ENCODE peak calls at places on chromosome 1, in eight cellular contexts. One of them, this sample, is unnamed.

GRCh38 chr1:228867951-228868730 is 132.9 kb downstream of the RHOU start:
- DNase-seq in A673: no peak
- DNase-seq in PC-9: no peak
- DNase-seq in PC-3: no peak
- DNase-seq in fibroblast of lung: no peak
- DNase-seq in GM23248: no peak
- DNase-seq in H1: peak; percentile 33
- DNase-seq in mammary epithelial cell: no peak
- DNase-seq in this sample: no peak

GRCh38 chr1:2523891-2524609 is 2.3 kb downstream of the PANK4 start:
- DNase-seq in A673: no peak
- DNase-seq in PC-9: no peak
- DNase-seq in PC-3: no peak
- DNase-seq in fibroblast of lung: no peak
- DNase-seq in GM23248: no peak
- DNase-seq in H1: no peak
- DNase-seq in mammary epithelial cell: no peak
- DNase-seq in this sample: no peak

GRCh38 chr1:167344112-167344511 is 123.4 kb downstream of the POU2F1 start:
- DNase-seq in A673: no peak
- DNase-seq in PC-9: no peak
- DNase-seq in PC-3: no peak
- DNase-seq in fibroblast of lung: peak; percentile 92
- DNase-seq in GM23248: peak; percentile 23
- DNase-seq in H1: no peak
- DNase-seq in mammary epithelial cell: no peak
- DNase-seq in this sample: no peak

GRCh38 chr1:177385760-177386698 is 215.3 kb downstream of the BRINP2 start:
- DNase-seq in A673: peak; percentile 75
- DNase-seq in PC-9: no peak
- DNase-seq in PC-3: peak; percentile 70
- DNase-seq in fibroblast of lung: peak; percentile 15
- DNase-seq in GM23248: peak; percentile 60
- DNase-seq in H1: no peak
- DNase-seq in mammary epithelial cell: peak; percentile 65
- DNase-seq in this sample: peak; percentile 9

GRCh38 chr1:21909787-21910503 is 27.2 kb downstream of the HSPG2 start:
- DNase-seq in A673: no peak
- DNase-seq in PC-9: no peak
- DNase-seq in PC-3: no peak
- DNase-seq in fibroblast of lung: peak; percentile 86
- DNase-seq in GM23248: peak; percentile 81
- DNase-seq in H1: no peak
- DNase-seq in mammary epithelial cell: no peak
- DNase-seq in this sample: peak; percentile 81

GRCh38 chr1:228941673-228942072 is 206.4 kb downstream of the RHOU start:
- DNase-seq in A673: no peak
- DNase-seq in PC-9: no peak
- DNase-seq in PC-3: no peak
- DNase-seq in fibroblast of lung: no peak
- DNase-seq in GM23248: no peak
- DNase-seq in H1: no peak
- DNase-seq in mammary epithelial cell: no peak
- DNase-seq in this sample: no peak

GRCh38 chr1:216805233-216805632 is 82.0 kb upstream of the ESRRG start:
- DNase-seq in A673: no peak
- DNase-seq in PC-9: no peak
- DNase-seq in PC-3: no peak
- DNase-seq in fibroblast of lung: no peak
- DNase-seq in GM23248: no peak
- DNase-seq in H1: no peak
- DNase-seq in mammary epithelial cell: peak; percentile 20
- DNase-seq in this sample: no peak

GRCh38 chr1:165073402-165074007 is 283.0 kb downstream of the LMX1A start:
- DNase-seq in A673: peak; percentile 75
- DNase-seq in PC-9: peak; percentile 12
- DNase-seq in PC-3: peak; percentile 79
- DNase-seq in fibroblast of lung: peak; percentile 41
- DNase-seq in GM23248: peak; percentile 74
- DNase-seq in H1: no peak
- DNase-seq in mammary epithelial cell: peak; percentile 35
- DNase-seq in this sample: peak; percentile 75

DNA sequence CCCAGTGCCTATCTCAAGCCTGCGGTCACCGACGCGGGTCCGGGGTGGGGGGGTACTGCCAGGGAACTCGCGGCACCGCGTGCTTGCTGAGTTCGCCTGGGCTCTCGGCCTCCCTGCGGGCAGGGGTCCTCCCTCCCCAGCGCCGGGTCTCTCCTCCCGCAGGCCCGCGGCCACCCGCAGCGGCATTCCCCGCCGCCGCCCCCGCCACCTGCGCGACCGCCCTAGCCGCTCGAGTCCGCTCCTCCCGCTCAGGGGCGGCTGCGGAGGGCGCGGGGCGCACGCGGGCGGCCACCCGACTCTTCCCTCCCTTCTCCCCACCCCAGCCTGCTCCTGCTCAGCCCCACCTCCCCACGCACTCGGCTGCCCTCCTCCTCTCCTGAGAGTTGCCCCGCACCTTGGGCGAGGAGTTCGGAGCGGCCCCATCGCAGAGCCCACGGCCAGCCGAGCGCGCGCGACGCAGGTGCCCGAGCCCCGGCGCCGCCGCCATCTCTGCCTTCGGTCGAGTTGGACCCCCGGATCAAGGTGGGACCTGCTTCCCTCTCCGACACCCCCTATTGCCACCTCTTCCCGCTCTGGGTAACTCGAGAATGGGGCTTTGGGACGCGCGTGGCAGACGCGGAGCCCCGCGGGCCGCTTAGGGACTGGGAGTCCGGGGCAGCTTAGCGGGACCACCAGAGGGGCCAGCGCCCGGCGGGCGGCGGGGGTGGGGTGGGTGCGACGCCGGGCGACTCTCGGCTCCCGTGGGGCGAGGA is 105.0 kb downstream of the LEPR start:
- DNase-seq in A673: no peak
- DNase-seq in PC-9: no peak
- DNase-seq in PC-3: no peak
- DNase-seq in fibroblast of lung: no peak
- DNase-seq in GM23248: peak; percentile 40
- DNase-seq in H1: peak; percentile 59
- DNase-seq in mammary epithelial cell: no peak
- DNase-seq in this sample: peak; percentile 61
- TF ChIP-seq EZH2 in A673: peak; percentile 94
- TF ChIP-seq EZH2 in PC-9: no peak
- TF ChIP-seq EZH2 in PC-3: peak; percentile 36
- TF ChIP-seq EZH2 in fibroblast of lung: peak; percentile 94
- TF ChIP-seq EZH2 in GM23248: no peak
- TF ChIP-seq EZH2 in H1: peak; percentile 74
- TF ChIP-seq EZH2 in mammary epithelial cell: peak; percentile 75
- TF ChIP-seq EZH2 in this sample: peak; percentile 72

DNA sequence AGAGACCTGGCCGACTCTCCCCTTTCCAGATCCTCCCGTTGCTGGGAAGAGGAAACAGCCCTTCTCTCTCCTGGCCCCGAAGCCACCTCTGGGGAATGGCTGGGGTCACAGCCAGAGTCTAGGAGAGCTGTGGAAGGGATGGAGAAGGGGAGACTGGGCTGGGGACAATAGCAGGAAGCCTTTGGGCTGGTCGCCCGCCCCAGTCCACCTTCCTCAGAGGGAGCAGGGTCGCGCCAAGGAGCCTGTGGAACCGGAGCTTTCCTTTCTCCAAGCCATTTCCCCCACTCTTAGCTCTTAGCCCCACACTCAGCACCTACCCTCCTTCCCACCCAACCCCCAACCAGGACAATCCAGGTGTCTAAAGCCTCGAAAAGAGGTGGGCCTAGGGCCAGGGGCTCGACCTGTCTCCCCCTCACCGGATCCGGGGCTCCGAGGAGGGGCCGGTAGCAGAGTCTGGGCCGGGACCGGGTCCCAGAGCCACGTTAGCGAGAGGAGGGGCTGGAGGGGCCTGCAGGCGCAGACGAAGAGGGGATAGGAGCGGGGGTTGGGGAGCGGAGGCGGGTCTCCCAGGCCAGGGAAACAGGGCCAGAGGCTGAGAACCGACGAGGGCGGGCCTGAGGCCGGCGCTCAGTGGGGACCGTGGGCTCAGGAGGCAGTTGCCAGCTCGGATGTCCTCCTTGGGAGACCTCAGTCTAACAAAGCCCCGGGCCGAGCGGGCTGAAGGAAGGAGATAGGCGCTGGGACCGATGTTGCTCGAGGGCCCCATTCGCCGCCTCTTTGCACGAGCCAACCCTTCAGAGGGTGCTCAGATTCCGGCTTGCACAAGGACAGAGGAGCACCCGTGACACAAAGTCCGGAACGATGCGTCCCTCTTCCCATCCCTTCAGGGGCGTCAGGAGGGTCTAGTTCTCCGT is 1.0 kb downstream of the SEMA6C start:
- DNase-seq in A673: no peak
- DNase-seq in PC-9: no peak
- DNase-seq in PC-3: no peak
- DNase-seq in fibroblast of lung: peak; percentile 4
- DNase-seq in GM23248: peak; percentile 64
- DNase-seq in H1: peak; percentile 77
- DNase-seq in mammary epithelial cell: no peak
- DNase-seq in this sample: peak; percentile 58
- TF ChIP-seq EZH2 in A673: no peak
- TF ChIP-seq EZH2 in PC-9: no peak
- TF ChIP-seq EZH2 in PC-3: no peak
- TF ChIP-seq EZH2 in fibroblast of lung: peak; percentile 42
- TF ChIP-seq EZH2 in GM23248: no peak
- TF ChIP-seq EZH2 in H1: no peak
- TF ChIP-seq EZH2 in mammary epithelial cell: no peak
- TF ChIP-seq EZH2 in this sample: no peak

GRCh38 chr1:41468082-41468762 is 16.3 kb downstream of the EDN2 start:
- DNase-seq in A673: no peak
- DNase-seq in PC-9: peak; percentile 73
- DNase-seq in PC-3: no peak
- DNase-seq in fibroblast of lung: no peak
- DNase-seq in GM23248: no peak
- DNase-seq in H1: no peak
- DNase-seq in mammary epithelial cell: no peak
- DNase-seq in this sample: no peak

GRCh38 chr1:41469706-41470105 is 14.8 kb downstream of the EDN2 start:
- DNase-seq in A673: no peak
- DNase-seq in PC-9: peak; percentile 58
- DNase-seq in PC-3: no peak
- DNase-seq in fibroblast of lung: no peak
- DNase-seq in GM23248: no peak
- DNase-seq in H1: no peak
- DNase-seq in mammary epithelial cell: no peak
- DNase-seq in this sample: no peak

GRCh38 chr1:41473738-41474362 is 10.6 kb downstream of the EDN2 start:
- DNase-seq in A673: no peak
- DNase-seq in PC-9: no peak
- DNase-seq in PC-3: no peak
- DNase-seq in fibroblast of lung: no peak
- DNase-seq in GM23248: no peak
- DNase-seq in H1: no peak
- DNase-seq in mammary epithelial cell: peak; percentile 46
- DNase-seq in this sample: no peak

GRCh38 chr1:41474490-41475271 is 9.8 kb downstream of the EDN2 start:
- DNase-seq in A673: peak; percentile 53
- DNase-seq in PC-9: peak; percentile 54
- DNase-seq in PC-3: no peak
- DNase-seq in fibroblast of lung: peak; percentile 47
- DNase-seq in GM23248: peak; percentile 16
- DNase-seq in H1: no peak
- DNase-seq in mammary epithelial cell: no peak
- DNase-seq in this sample: peak; percentile 72

GRCh38 chr1:41471658-41472057 is 12.8 kb downstream of the EDN2 start:
- DNase-seq in A673: no peak
- DNase-seq in PC-9: no peak
- DNase-seq in PC-3: no peak
- DNase-seq in fibroblast of lung: no peak
- DNase-seq in GM23248: no peak
- DNase-seq in H1: no peak
- DNase-seq in mammary epithelial cell: no peak
- DNase-seq in this sample: no peak
- TF ChIP-seq EZH2 in A673: no peak
- TF ChIP-seq EZH2 in PC-9: no peak
- TF ChIP-seq EZH2 in PC-3: no peak
- TF ChIP-seq EZH2 in fibroblast of lung: no peak
- TF ChIP-seq EZH2 in GM23248: no peak
- TF ChIP-seq EZH2 in H1: no peak
- TF ChIP-seq EZH2 in mammary epithelial cell: no peak
- TF ChIP-seq EZH2 in this sample: no peak

DNA sequence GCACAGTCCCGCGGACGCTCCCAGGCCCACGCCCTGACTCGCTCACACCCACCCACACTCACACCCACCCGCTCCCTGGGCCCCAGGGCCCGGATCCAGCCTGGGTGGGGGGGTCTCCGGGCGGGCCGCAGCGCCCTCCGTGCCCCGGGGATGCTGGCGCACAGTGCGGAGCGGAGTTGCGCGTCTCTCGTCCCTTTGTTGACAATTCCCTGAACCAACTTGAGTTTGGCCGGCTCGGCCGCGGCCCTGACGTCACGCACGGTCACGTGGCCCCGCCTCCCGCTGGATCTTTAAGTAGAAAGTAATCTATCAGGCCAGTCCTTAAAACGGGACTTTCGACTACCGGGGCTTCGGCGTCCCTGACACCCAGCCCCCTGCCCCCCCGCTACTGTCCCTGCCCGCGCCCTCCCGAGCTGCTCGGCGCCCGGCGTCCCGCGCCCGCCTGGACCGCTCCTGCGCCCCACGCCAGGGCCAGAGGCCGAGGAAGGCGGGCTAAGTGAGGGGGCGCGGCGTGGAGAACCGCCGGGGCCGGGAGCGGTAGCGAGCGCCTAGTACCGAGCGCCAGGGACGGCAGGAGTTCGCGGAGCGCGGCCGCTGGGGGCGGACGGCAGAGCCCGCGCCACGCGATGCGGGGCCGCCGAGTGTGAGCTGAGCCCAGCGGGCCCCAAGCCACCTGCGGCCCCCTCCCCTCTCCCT is at the start of gene FOXD3:
- DNase-seq in A673: peak; percentile 87
- DNase-seq in PC-9: peak; percentile 7
- DNase-seq in PC-3: peak; percentile 65
- DNase-seq in fibroblast of lung: no peak
- DNase-seq in GM23248: peak; percentile 71
- DNase-seq in H1: peak; percentile 95
- DNase-seq in mammary epithelial cell: peak; percentile 25
- DNase-seq in this sample: peak; percentile 85
- TF ChIP-seq EZH2 in A673: no peak
- TF ChIP-seq EZH2 in PC-9: no peak
- TF ChIP-seq EZH2 in PC-3: no peak
- TF ChIP-seq EZH2 in fibroblast of lung: no peak
- TF ChIP-seq EZH2 in GM23248: no peak
- TF ChIP-seq EZH2 in H1: no peak
- TF ChIP-seq EZH2 in mammary epithelial cell: peak; percentile 17
- TF ChIP-seq EZH2 in this sample: peak; percentile 14

This sample was measured in neural progenitor cell.